ENCODE peak calls at places on chromosomes 4 and X, in five cellular contexts. P is lower leg skin, O is OCI-LY7, E is foreskin keratinocyte, M is body of pancreas. B is an unnamed sample.

GRCh38 chrX:95629737-95630136 is 1054.9 kb upstream of the DIAPH2 start:
- DNase-seq in P (no peak), O (peak; percentile 5), E (no peak), M (no peak), B (no peak)

GRCh38 chr4:100311181-100311580 is 120.9 kb upstream of the DDIT4L start:
- DNase-seq in P (no peak), O (no peak), E (peak; percentile 12), M (no peak), B (peak; percentile 6)

GRCh38 chrX:10101269-10101668 is 55.5 kb upstream of the CLCN4 start:
- DNase-seq in P (no peak), O (no peak), E (no peak), M (peak; percentile 40), B (no peak)

GRCh38 chr4:183541081-183542045 is 36.5 kb downstream of the ING2 start:
- DNase-seq in P (no peak), O (no peak), E (no peak), M (peak; percentile 73), B (no peak)

GRCh38 chrX:107769581-107770317 is 5.8 kb downstream of the TSC22D3 start:
- DNase-seq in P (no peak), O (no peak), E (no peak), M (no peak), B (no peak)

GRCh38 chrX:69133561-69134542 is 31.4 kb downstream of the PJA1 start:
- DNase-seq in P (no peak), O (peak; percentile 25), E (peak; percentile 44), M (no peak), B (peak; percentile 47)

GRCh38 chr4:22191565-22192301 is 243.2 kb upstream of the KCNIP4 start:
- DNase-seq in P (no peak), O (no peak), E (no peak), M (no peak), B (no peak)

GRCh38 chrX:111041018-111041462 is 55.0 kb upstream of the PAK3 start:
- DNase-seq in P (no peak), O (no peak), E (peak; percentile 46), M (peak; percentile 5), B (no peak)

GRCh38 chr4:3355266-3355748 is 62.5 kb downstream of the RGS12 start:
- DNase-seq in P (no peak), O (peak; percentile 64), E (no peak), M (no peak), B (no peak)

GRCh38 chr4:2671267-2671895 is 84.8 kb downstream of the TNIP2 start:
- DNase-seq in P (no peak), O (no peak), E (no peak), M (no peak), B (no peak)

GRCh38 chr4:52628974-52629373 is 30.1 kb downstream of the USP46 start:
- DNase-seq in P (no peak), O (no peak), E (no peak), M (no peak), B (no peak)

GRCh38 chrX:47078129-47079043 is at the start of gene RGN:
- DNase-seq in P (no peak), O (no peak), E (no peak), M (peak; percentile 69), B (peak; percentile 3)

GRCh38 chr4:175109933-175110332 is 191.8 kb downstream of the ADAM29 start:
- DNase-seq in P (no peak), O (peak; percentile 22), E (no peak), M (no peak), B (no peak)

DNA sequence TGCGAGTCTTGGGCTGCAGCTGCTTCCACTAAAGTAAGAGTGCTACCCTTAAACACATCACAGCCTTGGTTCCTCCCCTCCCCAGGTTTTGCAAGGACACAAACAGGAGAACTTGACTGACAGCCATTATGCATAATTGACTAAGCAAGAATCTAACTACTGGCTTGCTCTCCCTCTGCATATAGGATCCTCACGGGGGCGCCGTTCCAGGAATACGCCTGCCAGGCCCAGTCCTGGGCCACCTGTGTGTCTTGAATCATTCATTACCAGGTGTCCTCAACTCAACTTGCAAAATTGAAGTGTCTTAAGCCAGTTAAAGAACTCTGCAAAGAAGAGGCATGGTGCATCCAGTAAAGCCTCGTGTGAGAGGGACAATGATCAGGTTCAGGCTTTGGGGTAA is 273.3 kb upstream of the HS3ST1 start:
- DNase-seq in P (no peak), O (no peak), E (no peak), M (no peak), B (no peak)
- TF ChIP-seq CTCF in P (no peak), O (peak; percentile 18), E (peak; percentile 11), M (no peak), B (no peak)

DNA sequence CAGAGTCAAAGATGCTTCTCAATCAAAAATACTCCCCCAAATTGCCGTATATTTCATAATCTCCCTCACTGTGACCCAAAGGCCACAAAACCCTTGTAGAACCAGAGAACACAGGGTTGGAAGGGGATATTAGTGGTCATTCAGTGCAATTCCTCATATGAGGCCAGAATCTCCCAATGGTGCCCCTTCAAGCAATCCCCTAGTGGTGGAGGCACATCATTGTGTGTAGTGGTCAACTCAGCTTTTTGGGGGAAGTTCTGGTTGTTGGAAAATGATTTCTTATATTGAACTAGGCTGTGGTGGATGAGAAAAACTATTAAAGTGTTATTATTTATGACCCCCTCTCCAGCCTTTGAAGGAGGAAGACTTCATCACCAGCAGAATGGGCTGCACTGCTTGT is 17.6 kb upstream of the BOD1L1 start:
- DNase-seq in P (no peak), O (no peak), E (no peak), M (no peak), B (no peak)
- TF ChIP-seq CTCF in P (no peak), O (peak; percentile 41), E (no peak), M (no peak), B (no peak)

GRCh38 chrX:37504991-37505390 is 66.5 kb upstream of the LANCL3 start:
- DNase-seq in P (no peak), O (no peak), E (no peak), M (no peak), B (no peak)

GRCh38 chrX:37509349-37509748 is 62.1 kb upstream of the LANCL3 start:
- DNase-seq in P (no peak), O (peak; percentile 4), E (no peak), M (no peak), B (peak; percentile 3)
- TF ChIP-seq CTCF in P (no peak), O (peak; percentile 60), E (peak; percentile 63), M (peak; percentile 40), B (no peak)

GRCh38 chrX:14964500-14964899 is 91.3 kb downstream of the MOSPD2 start:
- DNase-seq in P (no peak), O (no peak), E (peak; percentile 15), M (no peak), B (no peak)
- TF ChIP-seq CTCF in P (no peak), O (no peak), E (peak; percentile 48), M (no peak), B (no peak)

DNA sequence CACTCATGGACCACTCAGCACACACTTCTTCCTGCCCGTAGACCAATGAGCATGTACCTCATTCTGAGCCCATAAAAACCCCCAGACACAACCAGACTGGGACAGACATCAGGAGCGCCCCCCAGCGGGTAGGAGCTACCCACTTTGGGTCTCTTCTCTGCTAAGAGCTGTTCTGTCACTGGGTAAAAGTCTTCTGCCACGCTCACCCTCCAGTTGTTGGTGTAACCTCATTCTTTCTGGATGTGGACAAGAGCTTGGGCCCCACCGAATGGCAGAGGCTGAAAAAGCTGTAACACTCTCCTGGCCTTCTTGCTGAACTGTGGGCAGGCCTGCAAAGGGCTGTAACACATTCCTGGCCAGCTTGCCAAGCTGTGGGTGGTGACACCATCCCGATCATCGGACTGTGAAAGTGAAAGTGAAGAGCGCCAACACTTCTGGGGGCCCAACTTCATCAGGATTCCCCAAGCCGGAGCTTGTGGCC is 137.6 kb downstream of the TECRL start:
- DNase-seq in P (no peak), O (no peak), E (no peak), M (no peak), B (no peak)
- TF ChIP-seq CTCF in P (no peak), O (no peak), E (no peak), M (no peak), B (no peak)

GRCh38 chrX:153651540-153652079 is 4.6 kb downstream of the DUSP9 start:
- DNase-seq in P (no peak), O (peak; percentile 24), E (no peak), M (no peak), B (no peak)
- TF ChIP-seq CTCF in P (no peak), O (peak; percentile 54), E (peak; percentile 27), M (no peak), B (peak; percentile 31)

DNA sequence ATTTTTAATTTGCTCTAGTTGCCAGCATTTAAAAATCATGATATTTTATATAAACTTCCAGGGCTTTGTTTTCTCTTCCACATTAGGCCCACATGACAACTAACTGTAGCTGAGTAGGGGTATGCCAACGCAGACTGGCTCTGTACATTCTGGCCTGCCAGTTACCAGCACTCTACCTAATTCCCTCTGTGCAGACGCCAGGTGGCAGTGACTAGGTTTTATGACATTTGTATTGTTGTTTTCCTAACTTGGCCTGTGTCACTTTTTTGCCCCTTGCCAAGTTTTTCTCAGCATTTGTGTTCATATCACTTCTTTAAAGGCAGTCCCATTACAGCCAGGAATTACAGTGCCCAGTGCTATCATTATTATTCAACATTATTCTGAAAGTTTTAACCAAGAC is 347.5 kb downstream of the NKX6-1 start:
- DNase-seq in P (no peak), O (no peak), E (no peak), M (peak; percentile 46), B (no peak)
- TF ChIP-seq CTCF in P (no peak), O (peak; percentile 36), E (no peak), M (no peak), B (no peak)

B was measured in endothelial cell.